ENCODE peak calls at places on chromosome 13, in seven cellular contexts. T is CD4-positive, CD25-positive, alpha-beta regulatory T cell; G is colonic mucosa; L is IMR-90; V is uterus; Z is heart left ventricle; W is H1. J is an unnamed sample.

GRCh38 chr13:27472941-27473340 is 22.6 kb upstream of the MTIF3 start:
- DNase-seq in L (no peak), V (no peak), T (no peak), W (no peak), G (no peak), Z (no peak), J (no peak)

GRCh38 chr13:52345631-52346251 is 60.2 kb downstream of the THSD1 start:
- DNase-seq in Z (no peak), G (no peak), V (no peak), W (no peak), L (peak; percentile 21), T (no peak), J (no peak)

GRCh38 chr13:41960195-41960699 is 662 bp downstream of the VWA8 start:
- DNase-seq in Z (peak; percentile 36), L (peak; percentile 29), V (no peak), T (peak; percentile 64), G (no peak), W (no peak), J (no peak)

GRCh38 chr13:46871557-46871956 is 25.3 kb downstream of the HTR2A start:
- DNase-seq in G (no peak), T (no peak), V (no peak), Z (no peak), W (no peak), L (no peak), J (no peak)

GRCh38 chr13:76038920-76039716 is 403.0 kb downstream of the LMO7 start:
- DNase-seq in G (no peak), L (no peak), T (no peak), W (no peak), Z (no peak), V (no peak), J (no peak)

GRCh38 chr13:44768775-44769578 is 192.8 kb upstream of the TSC22D1 start:
- DNase-seq in L (peak; percentile 46), V (no peak), Z (no peak), T (peak; percentile 6), G (no peak), W (no peak), J (no peak)

GRCh38 chr13:43113603-43114002 is 90.2 kb downstream of the DNAJC15 start:
- DNase-seq in T (no peak), G (no peak), W (no peak), Z (no peak), L (peak; percentile 70), V (no peak), J (no peak)

GRCh38 chr13:23450340-23451046 is 17.0 kb upstream of the SACS start:
- DNase-seq in L (no peak), G (no peak), Z (no peak), W (no peak), T (no peak), V (no peak), J (no peak)

GRCh38 chr13:74443623-74444022 is 309.4 kb upstream of the KLF12 start:
- DNase-seq in V (no peak), L (peak; percentile 85), G (no peak), Z (no peak), W (no peak), T (no peak), J (no peak)

GRCh38 chr13:99981115-99982020 is at the start of gene ZIC2:
- DNase-seq in V (no peak), L (no peak), W (no peak), T (no peak), G (no peak), Z (no peak), J (no peak)

GRCh38 chr13:33931397-33931987 is 113.5 kb downstream of the RFC3 start:
- DNase-seq in T (peak; percentile 24), V (no peak), W (no peak), G (no peak), Z (no peak), L (peak; percentile 53), J (peak; percentile 42)

GRCh38 chr13:98025480-98026025 is 72.1 kb downstream of the IPO5 start:
- DNase-seq in T (no peak), L (peak; percentile 88), G (no peak), V (no peak), Z (no peak), W (no peak), J (no peak)

GRCh38 chr13:51252954-51253531 is 30.8 kb downstream of the FAM124A start:
- DNase-seq in G (no peak), L (no peak), T (no peak), W (no peak), V (no peak), Z (no peak), J (no peak)

GRCh38 chr13:107834717-107835116 is 380.6 kb downstream of the LIG4 start:
- DNase-seq in G (no peak), W (no peak), Z (no peak), L (peak; percentile 31), V (no peak), T (no peak), J (no peak)

GRCh38 chr13:87123987-87124784 is 547.0 kb upstream of the SLITRK5 start:
- DNase-seq in V (no peak), G (no peak), Z (peak; percentile 44), L (peak; percentile 100), T (no peak), W (peak; percentile 19), J (no peak)

GRCh38 chr13:42859760-42860159 is 78.4 kb downstream of the FAM216B start:
- DNase-seq in W (no peak), V (no peak), Z (no peak), T (no peak), G (no peak), L (no peak), J (no peak)

GRCh38 chr13:49292742-49293498 is 45.2 kb downstream of the CDADC1 start:
- DNase-seq in Z (peak; percentile 75), T (no peak), G (no peak), L (peak; percentile 96), V (no peak), W (no peak), J (peak; percentile 59)

GRCh38 chr13:51955281-51955771 is 55.9 kb downstream of the ATP7B start:
- DNase-seq in Z (no peak), G (peak; percentile 69), L (no peak), V (no peak), W (no peak), T (peak; percentile 44), J (no peak)

GRCh38 chr13:30671271-30671815 is 53.6 kb downstream of the USPL1 start:
- DNase-seq in T (no peak), G (no peak), V (no peak), Z (no peak), W (no peak), L (no peak), J (no peak)

GRCh38 chr13:89763011-89763410 is 1584.5 kb upstream of the MIR17HG start:
- DNase-seq in V (no peak), W (no peak), G (no peak), T (no peak), L (no peak), Z (no peak), J (no peak)

GRCh38 chr13:26476744-26477129 is 80.7 kb upstream of the WASF3 start:
- DNase-seq in V (no peak), G (no peak), Z (no peak), W (no peak), T (no peak), L (no peak), J (no peak)

GRCh38 chr13:112097770-112098169 is 30.8 kb downstream of the SOX1 start:
- DNase-seq in L (no peak), W (no peak), T (no peak), Z (no peak), V (no peak), G (no peak), J (no peak)

GRCh38 chr13:98848736-98849135 is 96.3 kb upstream of the SLC15A1 start:
- DNase-seq in L (peak; percentile 68), W (no peak), Z (no peak), G (no peak), V (no peak), T (no peak), J (no peak)

GRCh38 chr13:77022341-77022740 is 4.6 kb downstream of the FBXL3 start:
- DNase-seq in V (no peak), L (peak; percentile 43), W (no peak), Z (no peak), T (no peak), G (no peak), J (no peak)

DNA sequence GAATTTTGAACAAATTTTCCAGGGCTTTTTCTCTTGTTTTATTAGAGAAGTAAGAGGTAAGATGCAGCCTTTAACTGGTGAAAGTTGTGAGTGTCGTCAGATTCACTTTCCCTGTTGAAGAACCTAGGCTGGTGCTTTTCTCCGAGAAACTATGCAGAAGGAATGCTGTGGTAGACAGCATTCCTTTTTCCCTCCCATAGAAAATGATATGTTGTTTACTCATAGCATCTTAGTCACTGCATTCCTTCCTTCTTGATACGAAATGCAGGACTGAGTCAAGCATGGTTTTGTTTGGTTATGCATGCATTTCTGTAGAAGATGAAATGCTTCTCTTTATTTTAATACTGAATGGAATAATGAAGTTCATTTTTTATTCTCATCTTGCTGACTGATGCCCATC is 3.4 kb downstream of the ITGBL1 start:
- DNase-seq in L (peak; percentile 97), G (no peak), W (no peak), T (no peak), V (no peak), Z (no peak), J (no peak)
- H3K27ac ChIP-seq in L (peak overlapping the region; percentile 99), G (no peak overlapping the region), W (no peak overlapping the region), T (no peak overlapping the region), V (no peak overlapping the region), Z (no peak overlapping the region), J (no peak overlapping the region)

DNA sequence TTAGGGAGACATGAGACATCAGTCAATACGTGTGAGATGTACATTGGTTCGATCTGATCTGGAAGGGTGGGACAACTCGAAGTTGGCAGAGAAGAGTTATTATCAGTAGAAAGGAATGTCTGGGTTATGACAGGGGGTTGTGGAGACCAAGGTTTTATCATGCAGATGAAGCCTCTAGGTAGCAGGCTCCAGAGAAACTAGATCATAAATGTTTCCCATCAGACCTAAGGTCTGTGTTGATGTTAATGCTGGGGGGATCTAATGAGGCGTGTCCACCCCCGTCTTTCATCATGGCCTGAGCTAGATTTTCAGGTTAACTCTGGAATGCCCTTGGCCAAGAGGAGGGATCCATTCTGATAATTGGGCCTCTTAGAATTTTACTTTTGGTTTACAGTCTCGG is 187.0 kb upstream of the KL start:
- DNase-seq in V (no peak), L (no peak), W (no peak), T (no peak), Z (no peak), G (no peak), J (no peak)
- H3K27ac ChIP-seq in V (no peak overlapping the region), L (no peak overlapping the region), W (no peak overlapping the region), T (no peak overlapping the region), Z (no peak overlapping the region), G (no peak overlapping the region), J (no peak overlapping the region)

GRCh38 chr13:113848431-113849260 is 15.2 kb downstream of the GAS6 start:
- DNase-seq in V (peak; percentile 13), G (peak; percentile 84), W (no peak), L (no peak), Z (no peak), T (no peak), J (no peak)
- H3K27ac ChIP-seq in V (peak overlapping the region; percentile 23), G (no peak overlapping the region), W (no peak overlapping the region), L (peak overlapping the region; percentile 39), Z (no peak overlapping the region), T (no peak overlapping the region), J (no peak overlapping the region)

DNA sequence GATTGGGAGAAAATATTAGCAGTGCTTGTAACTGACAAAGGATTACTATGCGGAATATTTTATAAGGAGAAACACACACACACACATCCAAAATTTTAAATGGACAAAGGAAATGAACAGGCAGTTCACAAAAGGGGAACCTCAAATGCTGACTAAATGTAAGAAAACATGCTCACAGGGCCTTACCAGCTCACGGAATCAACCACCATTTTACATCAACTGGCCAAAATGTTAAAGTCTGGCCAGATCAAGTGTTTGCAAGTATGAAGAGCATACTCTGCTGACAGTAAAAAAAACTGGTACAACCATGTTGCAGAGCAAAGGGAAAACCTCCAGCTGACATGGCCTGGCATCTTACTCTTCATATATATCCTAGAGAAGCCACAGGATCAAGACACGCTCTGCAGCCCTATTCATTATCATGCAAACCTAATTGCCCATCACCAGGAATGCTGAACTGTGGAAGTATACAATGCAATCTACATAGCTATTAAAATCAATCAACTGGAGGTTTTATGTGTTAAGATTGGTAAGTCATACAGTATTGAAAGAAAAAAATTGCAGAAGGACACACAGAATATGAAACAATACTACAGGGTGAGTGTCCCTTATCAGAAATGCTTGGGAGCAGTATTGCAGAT is 124.4 kb downstream of the RNF17 start:
- DNase-seq in W (no peak), L (no peak), G (no peak), V (no peak), Z (no peak), T (no peak), J (no peak)
- H3K27ac ChIP-seq in W (no peak overlapping the region), L (no peak overlapping the region), G (no peak overlapping the region), V (no peak overlapping the region), Z (no peak overlapping the region), T (no peak overlapping the region), J (no peak overlapping the region)

J was measured in substantia nigra.